ENCODE peak calls at places on chromosomes 11 and 22, in six cellular contexts. O, K, V, H, U and Z are unnamed samples.

GRCh38 chr11:7442588-7443215 is 42.6 kb upstream of the OLFML1 start:
- DNase-seq in O (peak; percentile 60), U (no peak), H (peak; percentile 70), V (peak; percentile 11), K (peak; percentile 84), Z (peak; percentile 2)

GRCh38 chr22:30327864-30328345 is 1.2 kb upstream of the TBC1D10A start:
- DNase-seq in O (peak; percentile 25), U (peak; percentile 61), K (peak; percentile 72), V (no peak), H (peak; percentile 27), Z (no peak)

GRCh38 chr11:1234054-1234720 is 11.3 kb downstream of the MUC5B start:
- DNase-seq in O (no peak), H (no peak), K (no peak), U (no peak), V (no peak), Z (no peak)

GRCh38 chr11:1299621-1300020 is 9.8 kb downstream of the TOLLIP start:
- DNase-seq in H (no peak), V (no peak), K (peak; percentile 28), O (no peak), U (no peak), Z (no peak)

GRCh38 chr22:22043296-22044078 is 60.9 kb upstream of the TOP3B start:
- DNase-seq in V (no peak), K (no peak), O (no peak), H (no peak), U (no peak), Z (no peak)

GRCh38 chr11:11390068-11390775 is 37.2 kb upstream of the CSNK2A3 start:
- DNase-seq in H (no peak), V (no peak), K (peak; percentile 20), U (no peak), O (no peak), Z (no peak)

GRCh38 chr11:71482216-71482615 is 29.2 kb downstream of the NADSYN1 start:
- DNase-seq in O (no peak), V (no peak), H (no peak), K (no peak), U (no peak), Z (no peak)

GRCh38 chr11:75103380-75104026 is 6.8 kb upstream of the OR2AT4 start:
- DNase-seq in K (no peak), V (no peak), O (peak; percentile 83), U (no peak), H (peak; percentile 25), Z (peak; percentile 68)

GRCh38 chr11:10493041-10493663 is 38.1 kb downstream of the AMPD3 start:
- DNase-seq in U (no peak), O (no peak), V (no peak), H (no peak), K (no peak), Z (no peak)

GRCh38 chr11:127066426-127067090 is 66.0 kb upstream of the KIRREL3 start:
- DNase-seq in O (peak; percentile 46), U (no peak), H (no peak), K (no peak), V (no peak), Z (no peak)

GRCh38 chr11:128488471-128488870 is 98.9 kb downstream of the ETS1 start:
- DNase-seq in K (no peak), H (no peak), U (no peak), V (no peak), O (peak; percentile 97), Z (peak; percentile 97)

GRCh38 chr11:78810489-78811090 is 235.9 kb upstream of the NARS2 start:
- DNase-seq in U (no peak), H (no peak), K (no peak), V (no peak), O (no peak), Z (no peak)

GRCh38 chr22:47084226-47084625 is 321.8 kb downstream of the TBC1D22A start:
- DNase-seq in O (no peak), H (no peak), K (peak; percentile 61), V (no peak), U (no peak), Z (no peak)
- H2AFZ ChIP-seq in O (no peak overlapping the region), H (no peak overlapping the region), K (no peak overlapping the region), V (no peak overlapping the region), U (no peak overlapping the region), Z (no peak overlapping the region)

DNA sequence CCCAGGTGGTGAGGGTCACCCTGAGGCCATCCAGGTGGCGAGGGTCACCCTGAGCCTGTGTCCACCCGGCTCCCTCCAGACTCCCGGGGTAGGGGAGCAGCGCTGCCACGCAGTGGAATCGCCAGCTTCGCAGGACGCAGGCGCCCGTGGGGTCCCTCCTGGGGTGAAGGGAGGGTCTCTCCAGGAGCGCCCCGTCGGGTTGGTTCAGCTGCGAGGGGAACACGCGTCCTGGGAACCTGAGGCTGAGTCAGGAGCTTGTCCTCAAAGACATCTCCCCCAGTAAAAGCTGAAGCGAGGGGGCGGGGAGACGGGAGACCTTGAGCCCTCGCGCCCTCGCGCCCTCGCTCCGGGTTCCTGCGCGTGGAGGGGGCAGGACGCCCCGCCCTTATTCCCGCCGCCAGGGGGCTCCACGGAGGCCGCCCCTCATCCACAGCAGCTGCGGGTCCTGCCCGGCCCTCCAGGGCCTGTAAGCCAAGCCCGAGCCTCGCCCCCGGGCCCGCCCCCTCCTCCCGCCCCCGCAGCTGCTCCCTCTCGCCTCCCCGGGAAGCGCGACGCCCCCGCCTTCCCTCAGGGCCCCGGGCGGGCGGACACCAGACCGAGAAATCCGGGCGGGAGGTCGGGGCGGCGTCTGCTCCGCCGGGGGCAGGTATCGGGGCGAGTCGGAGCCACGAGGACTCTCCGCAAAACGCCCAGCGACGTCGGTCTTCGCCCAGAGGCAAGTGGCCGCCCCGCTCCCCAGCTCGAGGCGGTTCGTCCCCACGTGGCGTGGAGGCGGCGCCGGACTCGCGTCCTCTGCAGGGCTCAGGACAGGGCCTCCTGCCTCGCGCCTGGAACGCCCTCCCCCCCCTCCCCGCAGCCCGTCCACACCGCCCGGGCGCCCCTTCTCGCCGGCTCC is 22.8 kb downstream of the PIM3 start:
- DNase-seq in V (no peak), K (peak; percentile 65), O (no peak), H (no peak), U (no peak), Z (no peak)
- TF ChIP-seq EZH2 in V (peak; percentile 66), K (no peak), O (no peak), H (no peak), U (no peak), Z (no peak)

GRCh38 chr22:42604403-42604802 is 10.3 kb downstream of the POLDIP3 start:
- DNase-seq in H (no peak), O (peak; percentile 49), V (no peak), U (no peak), K (no peak), Z (peak; percentile 44)
- H3K36me3 ChIP-seq in H (peaks cover 66% of the 10 kb centered on the region), O (peaks cover 32% of the 10 kb centered on the region), V (peaks cover 28% of the 10 kb centered on the region), U (peaks cover 43% of the 10 kb centered on the region), K (peaks cover 38% of the 10 kb centered on the region), Z (peaks cover 26% of the 10 kb centered on the region)

GRCh38 chr11:61258546-61258945 is 17.6 kb downstream of the PGA5 start:
- DNase-seq in H (no peak), V (no peak), K (no peak), O (no peak), U (no peak), Z (no peak)

GRCh38 chr11:61256710-61257482 is 15.9 kb downstream of the PGA5 start:
- DNase-seq in U (no peak), O (no peak), K (no peak), H (no peak), V (no peak), Z (no peak)

GRCh38 chr11:61259363-61259762 is 18.4 kb downstream of the PGA5 start:
- DNase-seq in V (no peak), U (no peak), O (no peak), H (no peak), K (no peak), Z (no peak)

GRCh38 chr11:61254403-61255025 is 13.5 kb downstream of the PGA5 start:
- DNase-seq in V (peak; percentile 35), U (no peak), O (peak; percentile 74), K (peak; percentile 87), H (peak; percentile 86), Z (no peak)
- H2AFZ ChIP-seq in V (no peak overlapping the region), U (no peak overlapping the region), O (no peak overlapping the region), K (no peak overlapping the region), H (peak overlapping the region; percentile 65), Z (no peak overlapping the region)

GRCh38 chr22:46071451-46072029 is 78.8 kb upstream of the PPARA start:
- DNase-seq in V (no peak), O (peak; percentile 97), H (no peak), U (peak; percentile 80), K (peak; percentile 59), Z (peak; percentile 90)

GRCh38 chr22:46072030-46072881 is 78.1 kb upstream of the PPARA start:
- DNase-seq in K (peak; percentile 60), V (no peak), H (no peak), U (peak; percentile 50), O (peak; percentile 92), Z (no peak)

GRCh38 chr22:46070215-46070721 is 80.1 kb upstream of the PPARA start:
- DNase-seq in V (no peak), U (peak; percentile 70), K (peak; percentile 69), H (no peak), O (peak; percentile 81), Z (no peak)

GRCh38 chr22:46069518-46070214 is 80.7 kb upstream of the PPARA start:
- DNase-seq in O (peak; percentile 92), U (peak; percentile 92), K (no peak), V (no peak), H (no peak), Z (peak; percentile 86)

DNA sequence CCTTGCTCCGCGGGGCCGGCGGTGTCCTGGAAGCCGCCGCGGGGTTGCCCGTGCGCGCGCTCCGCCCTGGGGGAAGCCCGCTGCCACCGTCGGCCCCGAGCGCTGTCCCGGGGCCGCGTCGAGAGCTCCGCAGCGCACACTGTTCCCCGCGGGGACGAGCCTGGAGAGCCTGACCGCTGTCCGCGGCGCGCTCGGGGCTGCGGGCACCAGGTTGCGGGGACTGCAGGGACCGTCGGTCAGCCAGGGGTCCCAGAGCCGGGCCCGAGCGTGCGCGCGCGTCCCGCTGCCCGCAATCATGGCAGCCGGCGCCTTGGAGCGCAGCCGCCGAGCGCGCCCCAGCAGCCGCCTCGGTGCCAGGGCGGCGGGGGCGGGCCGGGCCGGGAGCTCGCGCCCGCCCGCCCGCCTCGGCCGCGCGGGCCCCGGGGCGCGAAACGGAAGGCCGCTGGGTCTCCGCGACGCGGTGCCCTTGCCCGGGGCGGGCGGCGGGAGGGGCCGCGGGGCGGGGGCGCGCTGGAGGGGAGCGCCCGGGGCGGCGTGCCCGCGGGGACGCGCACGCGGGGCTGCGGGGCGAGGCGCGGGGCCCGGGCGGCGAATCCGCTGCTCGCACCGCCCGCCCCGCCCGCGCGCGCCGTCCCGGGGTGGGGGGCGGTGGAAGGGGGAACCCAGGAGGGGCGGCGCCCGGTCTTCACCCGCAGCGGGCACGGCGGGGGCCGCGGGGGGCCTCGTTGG is 79.4 kb upstream of the PPARA start:
- DNase-seq in U (no peak), O (peak; percentile 83), H (no peak), V (no peak), K (peak; percentile 62), Z (no peak)
- TF ChIP-seq EZH2 in U (no peak), O (no peak), H (no peak), V (no peak), K (no peak), Z (no peak)

DNA sequence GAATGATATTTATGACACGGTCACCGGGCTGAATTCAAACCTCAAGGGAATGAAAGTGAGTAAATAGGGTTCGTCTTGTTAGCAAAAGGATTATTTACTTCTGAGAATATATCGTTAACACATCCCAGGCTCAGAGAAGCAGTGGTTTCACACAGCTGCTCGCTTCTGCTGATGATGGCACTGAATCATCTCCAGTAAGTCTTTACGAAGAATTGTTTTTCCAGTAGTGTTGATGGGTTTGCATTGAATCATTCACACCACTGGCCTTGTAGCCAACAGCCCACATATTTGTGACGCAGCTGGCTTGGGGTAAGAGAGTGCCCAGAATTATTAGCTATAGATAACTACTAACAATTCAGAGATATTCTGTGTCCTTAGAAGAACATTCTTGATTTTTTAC is 236.3 kb downstream of the CADM1 start:
- DNase-seq in U (no peak), K (no peak), V (no peak), O (no peak), H (no peak), Z (peak; percentile 84)
- H3K36me3 ChIP-seq in U (no peaks in the 10 kb centered on the region), K (no peaks in the 10 kb centered on the region), V (no peaks in the 10 kb centered on the region), O (no peaks in the 10 kb centered on the region), H (no peaks in the 10 kb centered on the region), Z (no peaks in the 10 kb centered on the region)

GRCh38 chr22:35611891-35612576 is 5.1 kb downstream of the MB start:
- DNase-seq in U (peak; percentile 92), H (no peak), K (no peak), O (no peak), V (no peak), Z (no peak)
- H2AFZ ChIP-seq in U (no peak overlapping the region), H (no peak overlapping the region), K (no peak overlapping the region), O (no peak overlapping the region), V (no peak overlapping the region), Z (no peak overlapping the region)